ENCODE peak calls at places on chromosomes 13 and 19, in six cellular contexts. W is endodermal cell, S is thyroid gland, E is right lobe of liver, V is cardiac muscle cell, A is right atrium auricular region. T is an unnamed sample.

GRCh38 chr19:3123088-3123721 is 12.6 kb upstream of the GNA15 start:
- DNase-seq in W (no peak), S (no peak), E (no peak), V (no peak), A (no peak), T (no peak)

GRCh38 chr13:74870865-74871264 is 611.1 kb downstream of the TBC1D4 start:
- DNase-seq in W (no peak), S (no peak), E (no peak), V (no peak), A (no peak), T (no peak)

GRCh38 chr13:26992951-26993490 is 178.6 kb downstream of the USP12 start:
- DNase-seq in W (no peak), S (no peak), E (no peak), V (no peak), A (no peak), T (no peak)

GRCh38 chr19:8255426-8256125 is 46.4 kb downstream of the CERS4 start:
- DNase-seq in W (no peak), S (no peak), E (no peak), V (no peak), A (no peak), T (no peak)

GRCh38 chr13:41589434-41589833 is 132.1 kb downstream of the RGCC start:
- DNase-seq in W (no peak), S (no peak), E (no peak), V (no peak), A (no peak), T (no peak)

GRCh38 chr13:58994077-58994476 is 1169.7 kb downstream of the DIAPH3 start:
- DNase-seq in W (no peak), S (no peak), E (no peak), V (no peak), A (no peak), T (no peak)

GRCh38 chr19:42246143-42246868 is 3.9 kb upstream of the GSK3A start:
- DNase-seq in W (peak; percentile 81), S (peak; percentile 53), E (peak; percentile 73), V (peak; percentile 73), A (peak; percentile 93), T (no peak)

GRCh38 chr19:16315825-16316505 is 8.7 kb upstream of the KLF2 start:
- DNase-seq in W (no peak), S (no peak), E (no peak), V (peak; percentile 48), A (peak; percentile 90), T (no peak)

GRCh38 chr19:40284501-40285352 is at the start of gene AKT2:
- DNase-seq in W (peak; percentile 95), S (peak; percentile 29), E (no peak), V (peak; percentile 88), A (peak; percentile 66), T (peak; percentile 12)

GRCh38 chr13:44305845-44306244 is 67.8 kb upstream of the SERP2 start:
- DNase-seq in W (peak; percentile 54), S (no peak), E (no peak), V (no peak), A (no peak), T (no peak)

DNA sequence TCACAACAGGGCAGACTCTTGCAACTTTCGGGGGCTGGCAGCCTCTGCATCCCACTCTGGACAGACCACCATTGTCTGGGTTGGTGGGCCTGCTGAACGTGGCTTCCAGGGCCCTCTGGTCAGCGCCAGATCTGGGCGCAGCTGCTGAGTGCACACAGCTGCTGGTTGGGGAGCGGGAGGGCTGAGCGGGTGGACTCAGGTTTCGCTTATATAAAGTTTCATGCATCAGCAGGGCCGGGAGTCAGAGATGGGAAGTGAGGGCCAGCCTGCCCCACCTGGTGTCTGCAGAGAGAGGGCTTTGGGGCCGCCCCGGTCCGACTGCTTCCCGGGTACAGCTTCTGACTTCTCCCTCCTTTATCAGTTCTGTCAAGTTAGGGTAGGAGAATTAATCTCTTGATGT is 6.9 kb downstream of the ARHGEF7 start:
- DNase-seq in W (no peak), S (no peak), E (no peak), V (no peak), A (no peak), T (no peak)
- TF ChIP-seq CTCF in W (no peak), S (no peak), E (no peak), V (no peak), A (no peak), T (no peak)

GRCh38 chr13:51644649-51645048 is 60.4 kb downstream of the WDFY2 start:
- DNase-seq in W (no peak), S (no peak), E (no peak), V (no peak), A (no peak), T (no peak)
- H3K27ac ChIP-seq in W (peak overlapping the region; percentile 68), S (no peak overlapping the region), E (no peak overlapping the region), V (no peak overlapping the region), A (no peak overlapping the region), T (peak overlapping the region; percentile 54)

DNA sequence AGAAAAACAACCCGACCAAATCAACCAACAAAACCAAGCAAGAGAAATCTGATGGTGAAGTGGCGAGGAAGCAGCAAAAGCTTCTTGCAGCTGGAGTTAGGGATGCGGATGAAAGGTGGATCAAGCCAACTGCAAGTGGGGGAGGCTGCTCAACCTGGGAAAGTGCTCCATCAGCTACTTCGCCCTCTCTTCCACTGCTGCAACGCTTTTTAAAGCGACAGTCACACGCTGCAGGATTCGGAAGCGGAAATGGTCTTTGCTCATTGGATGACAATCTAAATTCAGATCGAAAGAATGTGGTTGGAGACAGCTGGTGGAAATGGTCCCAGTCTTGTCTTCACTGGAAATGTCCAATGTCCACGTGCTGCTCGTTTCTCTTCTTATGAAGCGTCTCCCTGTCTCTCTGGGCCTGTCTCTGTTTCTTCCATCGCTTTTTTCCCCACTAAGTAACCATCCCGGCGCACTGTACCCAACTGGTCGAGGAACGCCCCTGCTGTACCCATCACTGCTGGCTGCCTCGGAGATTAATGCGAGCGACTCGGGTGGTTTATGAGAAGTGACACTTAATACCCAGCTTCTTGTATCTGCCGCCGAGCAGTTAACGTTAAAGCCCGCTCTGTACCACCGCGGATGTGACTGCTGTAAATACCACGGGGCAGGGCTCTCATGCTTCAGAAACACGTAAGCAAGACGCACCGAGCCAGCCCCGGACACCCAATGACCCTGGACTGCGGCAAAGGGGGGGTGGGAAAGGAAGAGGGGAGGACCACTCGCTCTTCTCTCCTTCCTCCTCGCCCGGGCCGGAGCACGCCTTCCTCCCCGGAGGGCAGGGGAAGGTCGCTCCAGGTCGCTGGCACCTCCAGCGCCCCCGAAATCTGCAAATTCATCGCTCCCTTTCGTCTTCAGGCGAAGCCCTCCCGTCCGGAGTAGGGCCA is 1.9 kb upstream of the FGF9 start:
- DNase-seq in W (peak; percentile 77), S (no peak), E (no peak), V (peak; percentile 57), A (no peak), T (peak; percentile 30)
- H3K27me3 ChIP-seq in W (peaks cover 65% of the 10 kb centered on the region), S (no peaks in the 10 kb centered on the region), E (peaks cover 10% of the 10 kb centered on the region), V (peaks cover 53% of the 10 kb centered on the region), A (no peaks in the 10 kb centered on the region), T (peaks cover 16% of the 10 kb centered on the region)

DNA sequence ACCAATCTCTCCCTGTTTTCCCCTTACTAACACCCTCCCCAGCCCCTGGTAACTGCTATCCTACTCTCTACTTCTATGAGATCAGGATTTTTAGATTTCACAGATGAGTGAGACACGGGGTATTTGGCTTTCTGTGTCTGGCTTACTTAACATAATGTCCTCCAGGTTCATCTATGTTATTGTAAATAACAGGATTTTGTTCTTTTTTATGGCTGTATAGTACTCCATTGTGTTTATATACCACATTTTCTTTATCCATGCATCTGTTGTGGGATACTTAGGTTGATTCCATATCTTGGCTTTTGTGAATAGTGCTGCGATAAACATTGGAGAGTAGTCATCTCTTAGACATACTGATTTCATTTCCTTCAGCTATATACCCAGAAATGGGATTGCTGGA is 28.5 kb upstream of the ATP11A start:
- DNase-seq in W (no peak), S (no peak), E (no peak), V (no peak), A (no peak), T (no peak)
- TF ChIP-seq CTCF in W (no peak), S (no peak), E (no peak), V (no peak), A (no peak), T (no peak)

DNA sequence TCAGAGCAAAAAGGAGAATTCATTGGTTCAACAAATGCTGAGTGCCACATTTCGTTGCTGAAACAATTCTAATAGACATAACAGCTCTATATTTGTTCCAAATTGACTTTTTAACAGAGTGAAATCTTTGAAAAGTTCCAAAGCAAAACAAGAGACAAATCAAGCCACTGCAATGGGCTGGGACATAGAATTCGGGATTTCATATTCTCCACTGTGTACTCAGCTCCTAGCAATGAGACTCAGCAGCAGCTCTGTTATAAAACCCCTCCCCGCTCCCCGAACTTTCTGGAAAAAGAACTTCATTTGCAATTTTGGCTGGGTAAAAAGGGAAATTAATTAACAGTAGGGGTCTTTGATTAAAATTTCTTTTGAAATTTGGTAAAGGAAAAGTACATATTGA is 11.3 kb downstream of the RFX2 start:
- DNase-seq in W (no peak), S (no peak), E (no peak), V (no peak), A (no peak), T (no peak)
- H3K27ac ChIP-seq in W (no peak overlapping the region), S (no peak overlapping the region), E (no peak overlapping the region), V (peak overlapping the region; percentile 34), A (peak overlapping the region; percentile 82), T (no peak overlapping the region)

GRCh38 chr19:49361438-49362047 is 673 bp downstream of the TEAD2 start:
- DNase-seq in W (peak; percentile 90), S (peak; percentile 60), E (peak; percentile 80), V (peak; percentile 91), A (peak; percentile 80), T (no peak)

GRCh38 chr19:49359851-49360845 is 2.1 kb downstream of the TEAD2 start:
- DNase-seq in W (peak; percentile 26), S (no peak), E (no peak), V (no peak), A (no peak), T (no peak)

GRCh38 chr19:49355890-49356289 is 6.3 kb downstream of the TEAD2 start:
- DNase-seq in W (no peak), S (no peak), E (peak; percentile 65), V (no peak), A (no peak), T (no peak)

GRCh38 chr19:49357186-49357585 is 5.0 kb downstream of the TEAD2 start:
- DNase-seq in W (no peak), S (no peak), E (no peak), V (no peak), A (no peak), T (no peak)

GRCh38 chr19:49356382-49356781 is 5.8 kb downstream of the TEAD2 start:
- DNase-seq in W (no peak), S (no peak), E (no peak), V (no peak), A (no peak), T (no peak)
- H3K27me3 ChIP-seq in W (no peaks in the 10 kb centered on the region), S (no peaks in the 10 kb centered on the region), E (no peaks in the 10 kb centered on the region), V (no peaks in the 10 kb centered on the region), A (no peaks in the 10 kb centered on the region), T (peaks cover 3% of the 10 kb centered on the region)

GRCh38 chr19:19308373-19308772 is 11.9 kb downstream of the SUGP1 start:
- DNase-seq in W (no peak), S (no peak), E (no peak), V (no peak), A (no peak), T (no peak)
- TF ChIP-seq CTCF in W (no peak), S (no peak), E (no peak), V (no peak), A (no peak), T (no peak)

T was measured in CD4-positive, alpha-beta T cell.